ENCODE peak calls at places on chromosomes 13 and 19, in four cellular contexts. S, T, X and B are unnamed samples.

GRCh38 chr19:4108767-4109625 is 14.9 kb downstream of the MAP2K2 start:
- DNase-seq in X (peak), T (no peak), S (no peak), B (no peak)

GRCh38 chr19:334296-335071 is 10.1 kb downstream of the MIER2 start:
- DNase-seq in S (no peak), X (no peak), T (no peak), B (no peak)

GRCh38 chr19:1632462-1633268 is 19.8 kb downstream of the TCF3 start:
- DNase-seq in S (no peak), T (no peak), X (no peak), B (peak)

GRCh38 chr13:107239213-107239612 is 671.3 kb upstream of the ARGLU1 start:
- DNase-seq in T (no peak), S (no peak), X (no peak), B (no peak)

GRCh38 chr13:47175172-47175806 is 278.4 kb upstream of the HTR2A start:
- DNase-seq in X (no peak), T (no peak), S (no peak), B (no peak)

GRCh38 chr13:53066411-53066810 is 37.8 kb downstream of the OLFM4 start:
- DNase-seq in S (no peak), T (no peak), X (no peak), B (no peak)

GRCh38 chr19:13132471-13133166 is 14.6 kb downstream of the NACC1 start:
- DNase-seq in X (peak), T (no peak), S (no peak), B (no peak)

GRCh38 chr13:20824762-20825161 is 51.0 kb upstream of the EEF1AKMT1 start:
- DNase-seq in T (no peak), X (no peak), S (no peak), B (no peak)

GRCh38 chr13:44155422-44156293 is 218.0 kb upstream of the SERP2 start:
- DNase-seq in T (peak), X (no peak), S (no peak), B (peak)

GRCh38 chr13:101915333-101915732 is 462.9 kb downstream of the ITGBL1 start:
- DNase-seq in S (no peak), T (no peak), X (no peak), B (no peak)

GRCh38 chr13:113802761-113803160 is 43.7 kb downstream of the TMEM255B start:
- DNase-seq in S (no peak), X (no peak), T (no peak), B (no peak)

GRCh38 chr13:104837756-104838155 is 1697.7 kb downstream of the EFNB2 start:
- DNase-seq in X (no peak), T (no peak), S (no peak), B (no peak)

GRCh38 chr19:44684892-44685847 is 13.8 kb upstream of the CEACAM16 start:
- DNase-seq in S (peak), X (no peak), T (peak), B (peak)

GRCh38 chr13:108220042-108220441 is 1.9 kb downstream of the ABHD13 start:
- DNase-seq in S (no peak), T (peak), X (no peak), B (no peak)

GRCh38 chr13:28584873-28585317 is 74.0 kb upstream of the POMP start:
- DNase-seq in S (no peak), X (no peak), T (no peak), B (no peak)

GRCh38 chr13:27489456-27489855 is 39.1 kb upstream of the MTIF3 start:
- DNase-seq in S (no peak), X (no peak), T (no peak), B (no peak)

GRCh38 chr19:1364070-1364719 is 19.5 kb upstream of the NDUFS7 start:
- DNase-seq in T (no peak), S (no peak), X (peak), B (no peak)

DNA sequence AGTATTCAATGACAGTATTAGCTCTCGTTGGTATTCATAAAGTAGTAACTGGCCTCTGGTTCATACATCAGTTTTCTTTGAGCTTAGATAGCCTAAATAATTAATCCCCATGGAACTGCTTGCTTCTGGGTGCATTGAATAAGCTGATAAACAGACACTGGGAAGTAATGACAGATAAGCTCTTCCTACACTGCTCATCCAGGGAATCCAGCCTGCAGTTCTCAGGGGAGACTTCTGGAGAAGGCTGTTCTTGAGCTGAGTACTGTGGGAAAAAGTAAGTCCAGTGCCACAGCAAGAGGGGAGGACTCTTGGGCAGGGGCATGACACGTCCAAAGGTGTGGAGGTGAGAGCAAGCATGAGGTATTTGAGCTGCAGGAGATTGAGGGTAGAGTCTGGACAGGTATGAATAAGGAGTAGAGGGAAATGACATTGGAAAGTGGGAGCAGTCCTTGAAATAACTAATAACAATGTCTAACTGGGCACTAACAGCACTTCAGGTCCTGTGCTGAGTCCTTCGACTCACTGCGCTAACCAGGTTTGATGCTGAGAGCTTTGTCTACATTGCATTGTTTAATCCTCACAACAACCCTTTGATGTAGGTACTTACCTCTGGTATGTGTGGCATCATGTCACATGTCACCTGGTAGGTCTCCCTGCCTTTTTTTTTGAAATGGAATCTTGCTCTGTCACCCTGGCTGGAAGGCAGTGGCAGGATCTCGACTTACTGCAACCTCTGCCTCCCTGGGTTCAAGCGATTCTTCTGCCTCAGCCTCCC is 7.2 kb downstream of the GARRE1 start:
- DNase-seq in S (no peak), T (no peak), X (no peak), B (no peak)
- H3K27ac ChIP-seq in S (no peak), T (no peak), X (no peak), B (no peak)

DNA sequence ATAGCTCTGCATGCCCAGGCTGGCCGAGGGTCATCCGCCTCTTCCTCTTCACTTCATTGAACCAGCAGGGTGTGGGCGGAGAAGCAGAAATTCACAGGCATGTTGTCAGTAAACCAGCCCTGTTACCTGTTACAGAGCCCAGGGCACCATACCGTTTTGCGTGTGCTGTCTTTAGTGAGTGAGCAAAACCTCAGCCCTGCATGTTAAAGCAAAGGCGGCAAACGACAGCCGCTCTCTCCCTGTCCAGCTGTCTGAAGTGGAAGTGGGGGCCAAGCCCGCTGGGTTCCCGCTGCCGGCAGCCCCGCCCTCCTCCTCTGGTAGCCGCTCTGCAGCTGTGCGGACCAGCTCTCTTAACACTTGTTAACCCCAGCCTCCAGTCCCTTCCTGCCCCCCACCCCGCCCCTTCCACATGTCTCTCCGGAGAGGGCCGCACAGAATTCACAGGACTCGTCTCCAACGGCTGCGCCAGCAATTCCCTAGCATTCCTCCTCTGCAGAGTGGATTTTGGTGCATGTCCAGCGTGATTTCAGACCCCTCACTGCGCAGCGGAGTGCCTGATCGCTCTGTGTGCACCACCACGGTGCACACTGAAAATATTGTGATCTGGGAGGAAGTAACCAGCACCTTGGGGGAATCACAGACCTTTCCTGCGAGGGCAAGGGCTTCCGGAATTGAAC is 12.7 kb downstream of the KLHL26 start:
- DNase-seq in T (peak), X (no peak), S (no peak), B (peak)
- H3K27ac ChIP-seq in T (peak), X (no peak), S (no peak), B (peak)

GRCh38 chr19:33720691-33721682 is 75.7 kb upstream of the KCTD15 start:
- DNase-seq in T (no peak), X (no peak), S (no peak), B (no peak)
- H3K27ac ChIP-seq in T (no peak), X (no peak), S (no peak), B (no peak)

GRCh38 chr19:52664461-52664860 is 26.3 kb upstream of the ZNF83 start:
- DNase-seq in T (no peak), S (peak), X (no peak), B (no peak)
- H3K27ac ChIP-seq in T (no peak), S (peak), X (no peak), B (no peak)

GRCh38 chr19:45958320-45958719 is 15.3 kb downstream of the NOVA2 start:
- DNase-seq in S (no peak), T (no peak), X (no peak), B (no peak)
- H3K27ac ChIP-seq in S (peak), T (no peak), X (no peak), B (peak)

GRCh38 chr19:35024095-35024494 is 6.2 kb upstream of the SCN1B start:
- DNase-seq in T (no peak), S (no peak), X (no peak), B (no peak)
- H3K27ac ChIP-seq in T (no peak), S (no peak), X (no peak), B (no peak)

DNA sequence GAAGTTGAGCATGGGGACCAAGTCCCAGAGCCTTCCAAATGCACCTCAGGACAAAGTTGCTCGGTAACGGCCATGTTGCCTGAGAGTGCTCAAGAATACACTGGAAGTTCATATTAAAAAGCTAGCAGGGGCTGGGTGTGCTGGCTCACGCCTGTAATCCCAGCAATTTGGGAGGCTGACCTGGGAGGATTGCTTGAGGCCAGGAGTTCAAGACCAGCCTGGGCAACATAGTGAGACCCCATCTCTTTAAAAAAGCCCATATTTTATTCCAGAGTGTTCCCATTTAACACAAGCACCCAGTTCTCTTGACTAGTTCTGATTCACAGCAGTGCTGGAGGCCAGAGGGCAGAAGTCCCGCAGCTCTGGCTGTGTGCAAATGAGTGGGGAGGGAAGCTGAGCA is 8.1 kb upstream of the GPI start:
- DNase-seq in T (no peak), X (no peak), S (no peak), B (no peak)
- H3K27ac ChIP-seq in T (no peak), X (no peak), S (no peak), B (no peak)